ENCODE peak calls at places on chromosome 1, in six cellular contexts. D is pancreas, K is brain microvascular endothelial cell, F is fibroblast of lung, E is IMR-90, U is lower lobe of right lung. T is an unnamed sample.

GRCh38 chr1:30189818-30190480 is 533.4 kb downstream of the MATN1 start:
- DNase-seq in D (no peak), K (no peak), F (no peak), E (no peak), U (no peak), T (no peak)

GRCh38 chr1:235643837-235644692 is 5.5 kb downstream of the GNG4 start:
- DNase-seq in D (no peak), K (no peak), F (no peak), E (no peak), U (no peak), T (no peak)

GRCh38 chr1:164725401-164725800 is 166.4 kb downstream of the PBX1 start:
- DNase-seq in D (no peak), K (no peak), F (no peak), E (peak), U (no peak), T (no peak)

GRCh38 chr1:85289207-85289847 is 12.9 kb upstream of the BCL10 start:
- DNase-seq in D (no peak), K (peak), F (peak), E (peak), U (no peak), T (no peak)

GRCh38 chr1:44029911-44030605 is 1.2 kb downstream of the SLC6A9 start:
- DNase-seq in D (peak), K (peak), F (peak), E (peak), U (peak), T (peak)

GRCh38 chr1:89221341-89221740 is 22.6 kb upstream of the GBP4 start:
- DNase-seq in D (no peak), K (no peak), F (no peak), E (no peak), U (no peak), T (no peak)

GRCh38 chr1:112563341-112563740 is 54.6 kb downstream of the WNT2B start:
- DNase-seq in D (no peak), K (no peak), F (no peak), E (no peak), U (no peak), T (no peak)

GRCh38 chr1:59903136-59903754 is 23.3 kb downstream of the CYP2J2 start:
- DNase-seq in D (peak), K (peak), F (peak), E (no peak), U (no peak), T (no peak)

GRCh38 chr1:204294371-204294770 is 65.4 kb downstream of the PLEKHA6 start:
- DNase-seq in D (no peak), K (peak), F (peak), E (peak), U (no peak), T (no peak)

GRCh38 chr1:31154632-31155215 is 85.0 kb downstream of the NKAIN1 start:
- DNase-seq in D (peak), K (peak), F (peak), E (peak), U (peak), T (no peak)

GRCh38 chr1:119453021-119453420 is 38.1 kb downstream of the HSD3B2 start:
- DNase-seq in D (no peak), K (peak), F (peak), E (peak), U (no peak), T (no peak)

GRCh38 chr1:172143384-172144025 is 277.0 kb upstream of the C1orf105 start:
- DNase-seq in D (no peak), K (peak), F (peak), E (peak), U (no peak), T (no peak)

GRCh38 chr1:118785246-118785645 is 202.9 kb downstream of the TBX15 start:
- DNase-seq in D (no peak), K (peak), F (peak), E (no peak), U (no peak), T (no peak)

GRCh38 chr1:20465187-20465586 is 20.8 kb downstream of the CAMK2N1 start:
- DNase-seq in D (no peak), K (no peak), F (no peak), E (no peak), U (no peak), T (no peak)

GRCh38 chr1:20458717-20459116 is 27.3 kb downstream of the CAMK2N1 start:
- DNase-seq in D (no peak), K (no peak), F (no peak), E (no peak), U (no peak), T (no peak)

GRCh38 chr1:20462397-20462796 is 23.6 kb downstream of the CAMK2N1 start:
- DNase-seq in D (no peak), K (no peak), F (no peak), E (no peak), U (no peak), T (no peak)

GRCh38 chr1:20466231-20466630 is 19.8 kb downstream of the CAMK2N1 start:
- DNase-seq in D (no peak), K (no peak), F (no peak), E (no peak), U (no peak), T (no peak)

GRCh38 chr1:20463502-20463901 is 22.5 kb downstream of the CAMK2N1 start:
- DNase-seq in D (no peak), K (no peak), F (no peak), E (no peak), U (no peak), T (no peak)
- TF ChIP-seq CTCF in D (no peak), K (no peak), F (no peak), E (no peak), U (no peak), T (no peak)

DNA sequence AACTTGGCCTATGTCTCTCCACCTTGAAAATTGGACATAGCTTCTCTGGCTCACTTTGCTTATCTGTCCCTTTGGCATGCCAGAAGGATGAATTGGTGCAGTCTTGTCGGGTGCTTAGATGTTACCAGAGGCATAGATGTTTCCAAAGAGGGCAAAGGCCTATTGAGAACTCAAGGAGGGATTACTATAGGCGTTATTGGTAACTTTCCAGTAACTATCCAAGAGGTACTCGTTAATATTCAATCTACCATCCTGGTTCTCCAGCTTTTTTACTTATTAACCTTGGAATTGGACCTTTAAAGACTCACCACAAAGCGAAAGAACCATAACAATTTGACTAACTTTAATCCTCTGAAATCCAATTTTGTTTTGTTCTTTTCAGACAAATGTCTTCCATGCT is 368.4 kb upstream of the ESRRG start:
- DNase-seq in D (no peak), K (no peak), F (no peak), E (no peak), U (no peak), T (no peak)
- TF ChIP-seq CTCF in D (no peak), K (no peak), F (no peak), E (no peak), U (no peak), T (no peak)

GRCh38 chr1:16006552-16007485 is 2.8 kb downstream of the SRARP start:
- DNase-seq in D (no peak), K (no peak), F (peak), E (peak), U (peak), T (no peak)
- TF ChIP-seq CTCF in D (no peak), K (no peak), F (no peak), E (peak), U (no peak), T (no peak)

DNA sequence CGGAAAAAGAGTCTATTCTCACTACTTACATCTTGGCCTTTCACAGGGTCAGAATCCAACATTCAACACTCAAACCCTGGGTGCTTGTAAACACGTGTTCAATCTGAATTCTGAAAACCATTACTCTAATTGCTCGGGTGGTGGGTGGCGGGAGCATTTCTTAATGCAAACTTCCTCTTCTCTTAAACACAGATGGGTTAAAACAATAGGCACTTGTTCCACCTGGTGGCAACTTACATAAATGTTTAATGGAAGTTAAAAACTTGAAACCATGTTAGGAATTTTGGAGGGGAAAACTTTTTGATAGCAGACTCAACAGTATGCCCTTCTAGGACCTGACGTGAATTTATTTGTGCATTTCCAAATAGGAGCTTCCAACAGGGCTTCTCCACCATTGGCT is 23.4 kb upstream of the TDRD10 start:
- DNase-seq in D (no peak), K (no peak), F (peak), E (peak), U (no peak), T (no peak)
- TF ChIP-seq CTCF in D (no peak), K (no peak), F (no peak), E (peak), U (peak), T (no peak)